ENCODE peak calls at places on chromosomes 7 and 10, in six cellular contexts. B is tibial nerve, U is adrenal gland, C is right atrium auricular region, H is substantia nigra, Z is IMR-90. V is an unnamed sample.

GRCh38 chr7:2920041-2920440 is 75.9 kb upstream of the GNA12 start:
- DNase-seq in B (no peak), Z (no peak), H (no peak), C (no peak), U (no peak), V (no peak)

GRCh38 chr10:33209777-33210176 is 124.7 kb downstream of the NRP1 start:
- DNase-seq in U (no peak), C (no peak), B (no peak), Z (no peak), H (no peak), V (no peak)

GRCh38 chr10:92591550-92592140 is 1.3 kb upstream of the KIF11 start:
- DNase-seq in U (peak; percentile 92), H (peak; percentile 89), Z (peak; percentile 92), C (peak; percentile 94), B (peak; percentile 84), V (peak; percentile 92)

GRCh38 chr10:102605712-102606111 is 38.6 kb upstream of the TRIM8 start:
- DNase-seq in U (no peak), C (no peak), B (no peak), H (no peak), Z (no peak), V (no peak)

GRCh38 chr7:134737561-134738353 is 41.7 kb upstream of the CALD1 start:
- DNase-seq in C (no peak), B (no peak), Z (peak; percentile 83), U (no peak), H (no peak), V (no peak)

GRCh38 chr10:87541114-87541513 is 36.4 kb downstream of the MINPP1 start:
- DNase-seq in B (no peak), H (no peak), C (no peak), U (no peak), Z (peak; percentile 76), V (no peak)

GRCh38 chr10:33817647-33818046 is 483.2 kb upstream of the NRP1 start:
- DNase-seq in H (no peak), Z (no peak), U (no peak), C (no peak), B (no peak), V (no peak)

GRCh38 chr10:33777223-33777622 is 442.8 kb upstream of the NRP1 start:
- DNase-seq in C (no peak), H (no peak), U (no peak), Z (no peak), B (no peak), V (no peak)

GRCh38 chr10:24353319-24353718 is 144.4 kb downstream of the KIAA1217 start:
- DNase-seq in C (no peak), Z (no peak), H (no peak), U (no peak), B (no peak), V (no peak)

GRCh38 chr7:105711726-105712402 is 130.6 kb upstream of the EFCAB10 start:
- DNase-seq in C (no peak), Z (no peak), B (no peak), H (no peak), U (no peak), V (no peak)

GRCh38 chr7:106022193-106022821 is 59.2 kb downstream of the CDHR3 start:
- DNase-seq in H (no peak), B (no peak), Z (no peak), U (no peak), C (no peak), V (no peak)

GRCh38 chr7:70494225-70494877 is 637.6 kb upstream of the GALNT17 start:
- DNase-seq in Z (no peak), U (no peak), H (no peak), C (no peak), B (no peak), V (no peak)

GRCh38 chr7:29196191-29196590 is 1.6 kb downstream of the CHN2 start:
- DNase-seq in Z (no peak), H (no peak), U (no peak), C (no peak), B (no peak), V (no peak)

GRCh38 chr7:21923663-21924062 is 22.0 kb downstream of the CDCA7L start:
- DNase-seq in U (no peak), C (no peak), B (no peak), Z (peak; percentile 32), H (no peak), V (no peak)

GRCh38 chr10:62048919-62049636 is 147.6 kb downstream of the ARID5B start:
- DNase-seq in B (peak; percentile 85), H (peak; percentile 90), C (peak; percentile 96), Z (peak; percentile 99), U (peak; percentile 93), V (peak; percentile 88)

GRCh38 chr10:21021843-21022594 is 124.9 kb upstream of the NEBL start:
- DNase-seq in B (no peak), C (no peak), H (no peak), U (no peak), Z (no peak), V (no peak)

GRCh38 chr10:69089638-69090599 is 2.0 kb downstream of the SRGN start:
- DNase-seq in C (no peak), B (no peak), U (no peak), Z (peak; percentile 54), H (no peak), V (no peak)

GRCh38 chr10:109895095-109895818 is 28.1 kb downstream of the XPNPEP1 start:
- DNase-seq in C (peak; percentile 92), Z (peak; percentile 60), H (no peak), U (no peak), B (peak; percentile 47), V (no peak)

GRCh38 chr7:141076377-141076776 is 2.5 kb downstream of the TMEM178B start:
- DNase-seq in C (no peak), H (peak; percentile 8), B (no peak), Z (no peak), U (no peak), V (no peak)

GRCh38 chr7:42493436-42494198 is 256.6 kb upstream of the GLI3 start:
- DNase-seq in Z (peak; percentile 76), C (peak; percentile 80), B (peak; percentile 59), H (peak; percentile 45), U (peak; percentile 90), V (peak; percentile 42)

GRCh38 chr7:31734456-31734855 is 47.4 kb downstream of the PPP1R17 start:
- DNase-seq in Z (peak; percentile 23), C (no peak), H (no peak), B (no peak), U (no peak), V (no peak)

DNA sequence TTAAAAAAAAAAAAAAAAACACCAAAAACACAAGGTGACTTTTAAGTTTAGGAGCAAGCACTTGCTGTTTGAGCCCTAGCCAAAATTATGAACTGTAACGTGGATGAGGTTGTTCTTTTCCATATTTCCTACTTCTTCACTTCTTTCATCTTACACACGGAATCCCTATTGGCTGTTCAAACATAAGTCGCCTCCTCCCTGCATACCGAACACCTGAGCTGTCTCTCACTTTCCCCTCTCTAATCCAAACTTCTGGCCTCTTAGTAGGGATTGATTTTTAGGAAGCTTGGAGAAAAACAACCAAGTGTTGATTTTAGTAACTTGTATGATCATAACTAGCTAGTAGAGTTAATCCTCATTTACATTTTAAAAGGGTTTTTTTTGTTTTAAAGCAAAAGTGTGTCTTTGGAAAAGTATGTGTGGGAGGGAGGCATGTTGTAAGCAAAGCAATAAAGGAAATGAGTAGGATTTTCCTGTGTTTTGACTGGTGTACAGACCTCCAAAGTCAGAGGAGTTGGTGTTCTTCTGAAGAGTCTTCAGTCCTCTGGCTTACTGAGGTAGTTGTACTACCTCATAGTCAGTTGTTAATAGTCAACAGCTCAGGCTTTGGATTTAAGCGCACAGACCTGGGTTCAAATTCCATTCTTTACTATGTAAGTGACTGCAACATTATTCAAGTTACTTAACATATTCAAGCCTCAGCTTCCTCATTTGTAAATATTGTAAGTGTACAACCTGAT is 39.3 kb downstream of the RABGEF1 start:
- DNase-seq in H (no peak), Z (peak; percentile 56), C (no peak), B (no peak), U (no peak), V (no peak)
- H3K27ac ChIP-seq in H (no peak overlapping the region), Z (peak overlapping the region; percentile 11), C (no peak overlapping the region), B (no peak overlapping the region), U (no peak overlapping the region), V (no peak overlapping the region)

GRCh38 chr7:36147361-36147760 is 5.7 kb upstream of the EEPD1 start:
- DNase-seq in U (no peak), C (no peak), B (no peak), Z (no peak), H (no peak), V (no peak)

GRCh38 chr7:36152756-36153570 is at the start of gene EEPD1:
- DNase-seq in H (peak; percentile 100), U (peak; percentile 100), C (peak; percentile 99), B (peak; percentile 99), Z (peak; percentile 99), V (peak; percentile 100)

GRCh38 chr7:36151921-36152755 is 916 bp upstream of the EEPD1 start:
- DNase-seq in Z (no peak), B (no peak), C (no peak), U (no peak), H (no peak), V (no peak)

GRCh38 chr7:36148422-36149065 is 4.5 kb upstream of the EEPD1 start:
- DNase-seq in Z (no peak), H (no peak), C (no peak), U (no peak), B (no peak), V (no peak)

GRCh38 chr7:36149694-36150452 is 3.2 kb upstream of the EEPD1 start:
- DNase-seq in B (no peak), C (no peak), Z (no peak), U (no peak), H (no peak), V (no peak)
- H3K27ac ChIP-seq in B (no peak overlapping the region), C (no peak overlapping the region), Z (no peak overlapping the region), U (no peak overlapping the region), H (no peak overlapping the region), V (no peak overlapping the region)

DNA sequence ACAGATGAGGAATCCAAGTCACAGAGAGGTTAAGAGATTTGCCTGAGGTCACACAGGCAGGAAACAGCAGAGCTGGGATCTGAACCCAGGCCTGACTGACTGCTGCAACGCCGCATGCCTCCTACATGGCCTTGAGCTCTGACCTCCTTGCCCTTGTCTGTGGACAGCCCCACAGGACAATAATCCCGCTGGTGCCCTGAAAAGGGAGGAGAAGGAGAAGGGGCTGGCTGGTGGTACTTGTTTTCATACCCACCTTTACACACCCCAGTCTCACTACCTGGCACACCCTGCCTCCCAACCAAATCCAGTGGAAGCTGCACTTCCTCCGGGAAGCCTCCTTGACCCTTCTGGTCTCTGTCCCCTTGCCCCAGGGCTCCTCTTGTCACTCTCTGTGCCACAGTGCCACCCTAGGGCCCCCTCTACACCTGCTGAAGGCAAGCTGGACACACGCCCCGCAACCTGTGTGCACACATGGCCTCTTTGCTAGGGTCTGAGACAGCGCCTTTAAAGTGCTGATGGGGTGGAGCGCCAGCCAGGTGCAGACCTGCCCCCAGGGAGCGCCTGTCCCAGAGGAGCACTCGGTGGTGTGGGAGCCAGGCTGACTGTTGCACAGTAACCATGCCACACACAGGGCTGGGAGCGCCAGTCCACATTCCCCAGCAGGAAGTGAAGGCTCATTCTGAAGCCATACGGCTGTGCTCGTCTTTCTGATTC is 38.6 kb downstream of the ZCCHC24 start:
- DNase-seq in U (no peak), C (no peak), B (no peak), Z (no peak), H (no peak), V (no peak)
- H3K27ac ChIP-seq in U (no peak overlapping the region), C (no peak overlapping the region), B (peak overlapping the region; percentile 82), Z (no peak overlapping the region), H (no peak overlapping the region), V (peak overlapping the region; percentile 98)

DNA sequence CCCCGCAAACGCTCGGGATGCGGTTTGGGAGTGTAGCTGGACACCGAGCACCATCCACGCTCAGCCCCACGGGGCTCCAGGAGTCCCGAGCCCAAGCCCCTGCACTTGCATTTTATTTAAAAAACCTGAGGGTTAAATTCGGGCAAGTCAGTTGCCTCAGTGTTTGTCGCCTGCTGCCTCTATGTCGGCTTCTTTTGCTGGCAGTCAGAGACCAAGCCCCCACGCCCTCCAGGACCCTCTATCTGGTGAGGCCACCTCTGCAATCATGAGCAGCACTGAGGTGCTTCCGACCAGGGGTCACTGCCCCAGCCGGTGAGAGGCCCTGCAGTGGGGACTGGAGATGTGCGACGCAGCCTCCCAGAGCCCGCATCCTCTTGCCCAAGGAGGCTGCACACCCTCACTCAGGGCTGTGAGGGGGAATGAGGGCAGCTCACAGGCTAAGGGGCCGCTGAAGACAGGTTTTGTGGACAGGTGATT is 13.3 kb upstream of the ZNF273 start:
- DNase-seq in Z (no peak), U (no peak), H (no peak), C (peak; percentile 53), B (no peak), V (no peak)
- H3K27ac ChIP-seq in Z (no peak overlapping the region), U (no peak overlapping the region), H (no peak overlapping the region), C (no peak overlapping the region), B (no peak overlapping the region), V (no peak overlapping the region)